ENCODE peak calls at places on chromosomes 16 and 17, in ten cellular contexts. I is mesendoderm; W is naive thymus-derived CD8-positive, alpha-beta T cell; A is activated naive CD4-positive, alpha-beta T cell; Z is stimulated activated CD4-positive, alpha-beta T cell treated with anti-CD3 and anti-CD28 coated beads, Interleukin-15, amount 100 ng/mL, for 24 hours; X is cardiac muscle cell; Q is midbrain; F is activated T-cell treated with anti-CD3 and anti-CD28 coated beads, Interleukin-2, amount 50 U/mL, for 72 hours; T is IMR-90; M is activated CD8-positive, alpha-beta T cell treated with anti-CD3 and anti-CD28 coated beads, Interleukin-2, amount 10 ng/mL, durations not matched to agents 7 days and 5 days. Y is an unnamed sample.

GRCh38 chr17:888998-889401 is 90.6 kb downstream of the NXN start:
- DNase-seq in I (no peak), W (no peak), A (no peak), Z (peak; percentile 18), X (no peak), Q (no peak), F (peak; percentile 20), T (no peak), M (peak; percentile 26), Y (no peak)

GRCh38 chr16:19316846-19317245 is 31.3 kb downstream of the CLEC19A start:
- DNase-seq in I (no peak), W (no peak), A (no peak), Z (no peak), X (no peak), Q (no peak), F (no peak), T (no peak), M (no peak), Y (no peak)

GRCh38 chr16:88922114-88922825 is 54.7 kb downstream of the CBFA2T3 start:
- DNase-seq in I (peak; percentile 19), W (no peak), A (no peak), Z (no peak), X (peak; percentile 79), Q (no peak), F (no peak), T (peak; percentile 39), M (no peak), Y (no peak)

GRCh38 chr17:6627019-6627418 is 13.5 kb downstream of the KIAA0753 start:
- DNase-seq in I (no peak), W (no peak), A (no peak), Z (no peak), X (peak; percentile 26), Q (no peak), F (no peak), T (peak; percentile 53), M (no peak), Y (no peak)

GRCh38 chr16:56401482-56401881 is 23.9 kb downstream of the AMFR start:
- DNase-seq in I (peak; percentile 45), W (no peak), A (no peak), Z (peak; percentile 14), X (no peak), Q (no peak), F (no peak), T (no peak), M (peak; percentile 25), Y (no peak)

GRCh38 chr17:57256708-57257112 is 387 bp downstream of the MSI2 start:
- DNase-seq in I (peak; percentile 50), W (peak; percentile 17), A (no peak), Z (peak; percentile 51), X (peak; percentile 29), Q (no peak), F (peak; percentile 26), T (no peak), M (peak; percentile 67), Y (no peak)

GRCh38 chr17:82118178-82118814 is 20.3 kb upstream of the FASN start:
- DNase-seq in I (no peak), W (no peak), A (no peak), Z (no peak), X (no peak), Q (no peak), F (no peak), T (no peak), M (no peak), Y (no peak)

GRCh38 chr17:30021708-30022317 is 80.4 kb downstream of the EFCAB5 start:
- DNase-seq in I (peak; percentile 57), W (peak; percentile 29), A (no peak), Z (peak; percentile 37), X (peak; percentile 70), Q (peak; percentile 13), F (peak; percentile 27), T (peak; percentile 61), M (peak; percentile 62), Y (no peak)

GRCh38 chr16:68021490-68021889 is 1.5 kb downstream of the DDX28 start:
- DNase-seq in I (no peak), W (no peak), A (no peak), Z (no peak), X (no peak), Q (no peak), F (no peak), T (no peak), M (no peak), Y (no peak)

GRCh38 chr16:66247516-66248089 is 118.9 kb upstream of the CDH5 start:
- DNase-seq in I (no peak), W (no peak), A (no peak), Z (no peak), X (peak; percentile 79), Q (no peak), F (no peak), T (peak; percentile 71), M (no peak), Y (no peak)

GRCh38 chr16:57628008-57628781 is at the start of gene ADGRG1:
- DNase-seq in I (peak; percentile 95), W (no peak), A (no peak), Z (peak; percentile 75), X (peak; percentile 97), Q (peak; percentile 77), F (peak; percentile 70), T (peak; percentile 97), M (peak; percentile 57), Y (peak; percentile 87)

GRCh38 chr17:6651483-6652452 is at the start of the genes C17orf100 and MED31:
- DNase-seq in I (peak; percentile 99), W (peak; percentile 93), A (peak; percentile 89), Z (peak; percentile 96), X (peak; percentile 95), Q (peak; percentile 95), F (peak; percentile 98), T (peak; percentile 85), M (peak; percentile 96), Y (no peak)

GRCh38 chr17:60415146-60415545 is 7.1 kb upstream of the CHCT1 start:
- DNase-seq in I (no peak), W (no peak), A (no peak), Z (no peak), X (no peak), Q (no peak), F (no peak), T (no peak), M (no peak), Y (no peak)

GRCh38 chr17:37708616-37709212 is 36.1 kb downstream of the HNF1B start:
- DNase-seq in I (peak; percentile 54), W (no peak), A (no peak), Z (no peak), X (no peak), Q (no peak), F (no peak), T (peak; percentile 53), M (no peak), Y (peak; percentile 84)

GRCh38 chr16:57815987-57816745 is 13.9 kb upstream of the KIFC3 start:
- DNase-seq in I (peak; percentile 96), W (no peak), A (no peak), Z (peak; percentile 51), X (peak; percentile 92), Q (peak; percentile 46), F (peak; percentile 54), T (peak; percentile 93), M (peak; percentile 34), Y (peak; percentile 78)

GRCh38 chr17:57956311-57957119 is 1.3 kb upstream of the CUEDC1 start:
- DNase-seq in I (peak; percentile 71), W (peak; percentile 40), A (no peak), Z (peak; percentile 55), X (no peak), Q (no peak), F (peak; percentile 42), T (no peak), M (peak; percentile 77), Y (no peak)

GRCh38 chr17:38511126-38512108 is 83.2 kb downstream of the ARHGAP23 start:
- DNase-seq in I (peak; percentile 40), W (no peak), A (no peak), Z (no peak), X (peak; percentile 51), Q (no peak), F (no peak), T (peak; percentile 71), M (no peak), Y (no peak)

GRCh38 chr16:88856122-88856827 is 472 bp downstream of the GALNS start:
- DNase-seq in I (peak; percentile 29), W (peak; percentile 9), A (no peak), Z (peak; percentile 26), X (no peak), Q (no peak), F (peak; percentile 25), T (no peak), M (peak; percentile 23), Y (no peak)

GRCh38 chr16:24409045-24409444 is 130.3 kb upstream of the RBBP6 start:
- DNase-seq in I (peak; percentile 44), W (no peak), A (no peak), Z (no peak), X (no peak), Q (no peak), F (no peak), T (no peak), M (no peak), Y (no peak)

GRCh38 chr16:82567203-82567602 is 59.6 kb upstream of the CDH13 start:
- DNase-seq in I (no peak), W (no peak), A (no peak), Z (no peak), X (no peak), Q (no peak), F (no peak), T (no peak), M (no peak), Y (no peak)

GRCh38 chr16:66006485-66006884 is 360.0 kb upstream of the CDH5 start:
- DNase-seq in I (no peak), W (no peak), A (no peak), Z (no peak), X (no peak), Q (no peak), F (no peak), T (no peak), M (no peak), Y (no peak)

GRCh38 chr16:66382171-66382965 is 15.9 kb downstream of the CDH5 start:
- DNase-seq in I (peak; percentile 96), W (no peak), A (no peak), Z (no peak), X (peak; percentile 63), Q (no peak), F (no peak), T (peak; percentile 92), M (no peak), Y (peak; percentile 76)

GRCh38 chr17:7478276-7479138 is 924 bp downstream of the ZBTB4 start:
- DNase-seq in I (peak; percentile 44), W (peak; percentile 74), A (no peak), Z (peak; percentile 70), X (peak; percentile 43), Q (peak; percentile 52), F (peak; percentile 59), T (peak; percentile 18), M (peak; percentile 74), Y (no peak)

GRCh38 chr16:22052985-22053384 is 39.4 kb upstream of the VWA3A start:
- DNase-seq in I (no peak), W (no peak), A (no peak), Z (no peak), X (no peak), Q (no peak), F (no peak), T (no peak), M (no peak), Y (no peak)